ENCODE peak calls at places on chromosomes 16 and 17, in nine cellular contexts. One of them, this sample, is unnamed.
A peak's percentile ranks its signal among the peaks of the same experiment; 100 is the strongest.

GRCh38 chr17:57892820-57893595 is 43.2 kb upstream of the MRPS23 start:
- DNase-seq in endothelial cell of umbilical vein: peak; percentile 81
- DNase-seq in stomach: peak; percentile 81
- DNase-seq in upper lobe of left lung: no peak
- DNase-seq in HCT116: peak; percentile 75
- DNase-seq in spleen: peak; percentile 90
- DNase-seq in prostate gland: peak; percentile 85
- DNase-seq in HepG2: peak; percentile 97
- DNase-seq in GM23338: peak; percentile 58
- DNase-seq in this sample: peak; percentile 80

GRCh38 chr16:90044111-90044551 is 24.9 kb upstream of the DBNDD1 start:
- DNase-seq in upper lobe of left lung: no peak
- DNase-seq in HepG2: peak; percentile 50
- DNase-seq in prostate gland: peak; percentile 49
- DNase-seq in HCT116: peak; percentile 44
- DNase-seq in spleen: no peak
- DNase-seq in endothelial cell of umbilical vein: no peak
- DNase-seq in stomach: peak; percentile 59
- DNase-seq in GM23338: no peak
- DNase-seq in this sample: peak; percentile 78

GRCh38 chr17:17837380-17837821 is 615 bp upstream of the SREBF1 start:
- DNase-seq in spleen: no peak
- DNase-seq in stomach: no peak
- DNase-seq in endothelial cell of umbilical vein: peak; percentile 69
- DNase-seq in GM23338: peak; percentile 75
- DNase-seq in upper lobe of left lung: no peak
- DNase-seq in prostate gland: no peak
- DNase-seq in HepG2: peak; percentile 60
- DNase-seq in HCT116: peak; percentile 69
- DNase-seq in this sample: no peak

GRCh38 chr16:67017810-67018488 is 11.0 kb upstream of the CBFB start:
- DNase-seq in GM23338: peak; percentile 99
- DNase-seq in prostate gland: peak; percentile 79
- DNase-seq in stomach: peak; percentile 87
- DNase-seq in spleen: peak; percentile 86
- DNase-seq in upper lobe of left lung: no peak
- DNase-seq in HCT116: peak; percentile 98
- DNase-seq in endothelial cell of umbilical vein: peak; percentile 89
- DNase-seq in HepG2: peak; percentile 99
- DNase-seq in this sample: peak; percentile 77

GRCh38 chr16:89811321-89811720 is 5.1 kb downstream of the FANCA start:
- DNase-seq in upper lobe of left lung: no peak
- DNase-seq in HepG2: no peak
- DNase-seq in endothelial cell of umbilical vein: no peak
- DNase-seq in prostate gland: no peak
- DNase-seq in GM23338: no peak
- DNase-seq in stomach: no peak
- DNase-seq in spleen: no peak
- DNase-seq in HCT116: no peak
- DNase-seq in this sample: no peak

GRCh38 chr17:1710807-1711553 is 803 bp upstream of the TLCD2 start:
- DNase-seq in HCT116: no peak
- DNase-seq in GM23338: peak; percentile 70
- DNase-seq in spleen: no peak
- DNase-seq in HepG2: no peak
- DNase-seq in prostate gland: no peak
- DNase-seq in upper lobe of left lung: no peak
- DNase-seq in stomach: no peak
- DNase-seq in endothelial cell of umbilical vein: peak; percentile 21
- DNase-seq in this sample: no peak

GRCh38 chr17:65936013-65936412 is 255.9 kb downstream of the CEP112 start:
- DNase-seq in GM23338: no peak
- DNase-seq in HepG2: no peak
- DNase-seq in upper lobe of left lung: no peak
- DNase-seq in stomach: no peak
- DNase-seq in spleen: no peak
- DNase-seq in endothelial cell of umbilical vein: peak; percentile 29
- DNase-seq in prostate gland: no peak
- DNase-seq in HCT116: no peak
- DNase-seq in this sample: no peak

GRCh38 chr17:82325286-82326180 is 8.0 kb downstream of the SECTM1 start:
- DNase-seq in spleen: peak; percentile 76
- DNase-seq in stomach: no peak
- DNase-seq in HepG2: no peak
- DNase-seq in endothelial cell of umbilical vein: no peak
- DNase-seq in upper lobe of left lung: peak; percentile 65
- DNase-seq in prostate gland: no peak
- DNase-seq in GM23338: no peak
- DNase-seq in HCT116: no peak
- DNase-seq in this sample: no peak

GRCh38 chr17:49146620-49147306 is 14.2 kb downstream of the B4GALNT2 start:
- DNase-seq in HCT116: peak; percentile 84
- DNase-seq in stomach: no peak
- DNase-seq in prostate gland: no peak
- DNase-seq in GM23338: no peak
- DNase-seq in spleen: no peak
- DNase-seq in upper lobe of left lung: no peak
- DNase-seq in endothelial cell of umbilical vein: peak; percentile 90
- DNase-seq in HepG2: peak; percentile 65
- DNase-seq in this sample: no peak

GRCh38 chr17:39816272-39816671 is 47.8 kb downstream of the IKZF3 start:
- DNase-seq in stomach: no peak
- DNase-seq in upper lobe of left lung: no peak
- DNase-seq in HepG2: no peak
- DNase-seq in endothelial cell of umbilical vein: no peak
- DNase-seq in GM23338: no peak
- DNase-seq in spleen: no peak
- DNase-seq in prostate gland: no peak
- DNase-seq in HCT116: no peak
- DNase-seq in this sample: no peak

GRCh38 chr17:51454456-51454978 is 194.2 kb downstream of the UTP18 start:
- DNase-seq in stomach: no peak
- DNase-seq in upper lobe of left lung: no peak
- DNase-seq in HCT116: no peak
- DNase-seq in HepG2: no peak
- DNase-seq in endothelial cell of umbilical vein: no peak
- DNase-seq in prostate gland: no peak
- DNase-seq in GM23338: no peak
- DNase-seq in spleen: no peak
- DNase-seq in this sample: no peak

GRCh38 chr16:4411684-4412083 is 4.7 kb downstream of the CORO7 start:
- DNase-seq in endothelial cell of umbilical vein: no peak
- DNase-seq in stomach: no peak
- DNase-seq in GM23338: no peak
- DNase-seq in HepG2: no peak
- DNase-seq in prostate gland: no peak
- DNase-seq in HCT116: no peak
- DNase-seq in upper lobe of left lung: peak; percentile 88
- DNase-seq in spleen: peak; percentile 71
- DNase-seq in this sample: no peak

GRCh38 chr17:51029568-51030463 is 90.9 kb downstream of the SPAG9 start:
- DNase-seq in endothelial cell of umbilical vein: peak; percentile 61
- DNase-seq in spleen: no peak
- DNase-seq in upper lobe of left lung: no peak
- DNase-seq in HepG2: no peak
- DNase-seq in prostate gland: no peak
- DNase-seq in GM23338: no peak
- DNase-seq in HCT116: no peak
- DNase-seq in stomach: no peak
- DNase-seq in this sample: no peak

GRCh38 chr17:50047488-50048126 is 8.3 kb upstream of the ITGA3 start:
- DNase-seq in endothelial cell of umbilical vein: peak; percentile 82
- DNase-seq in spleen: no peak
- DNase-seq in GM23338: no peak
- DNase-seq in HepG2: no peak
- DNase-seq in prostate gland: no peak
- DNase-seq in upper lobe of left lung: no peak
- DNase-seq in stomach: no peak
- DNase-seq in HCT116: no peak
- DNase-seq in this sample: no peak

GRCh38 chr17:57782051-57782490 is 37.0 kb upstream of the CCDC182 start:
- DNase-seq in upper lobe of left lung: no peak
- DNase-seq in HCT116: no peak
- DNase-seq in endothelial cell of umbilical vein: peak; percentile 18
- DNase-seq in spleen: no peak
- DNase-seq in HepG2: no peak
- DNase-seq in prostate gland: no peak
- DNase-seq in stomach: no peak
- DNase-seq in GM23338: peak; percentile 16
- DNase-seq in this sample: no peak

GRCh38 chr16:46783800-46784199 is 35.7 kb upstream of the MYLK3 start:
- DNase-seq in HepG2: no peak
- DNase-seq in prostate gland: no peak
- DNase-seq in spleen: no peak
- DNase-seq in stomach: no peak
- DNase-seq in GM23338: no peak
- DNase-seq in upper lobe of left lung: no peak
- DNase-seq in HCT116: no peak
- DNase-seq in endothelial cell of umbilical vein: no peak
- DNase-seq in this sample: no peak

GRCh38 chr17:78323821-78324390 is 36.0 kb downstream of the SOCS3 start:
- DNase-seq in HCT116: no peak
- DNase-seq in HepG2: no peak
- DNase-seq in endothelial cell of umbilical vein: no peak
- DNase-seq in stomach: no peak
- DNase-seq in upper lobe of left lung: no peak
- DNase-seq in prostate gland: no peak
- DNase-seq in spleen: no peak
- DNase-seq in GM23338: no peak
- DNase-seq in this sample: no peak

GRCh38 chr16:3716831-3717234 is 491 bp downstream of the TRAP1 start:
- DNase-seq in HepG2: no peak
- DNase-seq in spleen: no peak
- DNase-seq in HCT116: no peak
- DNase-seq in GM23338: peak; percentile 60
- DNase-seq in upper lobe of left lung: no peak
- DNase-seq in prostate gland: no peak
- DNase-seq in stomach: no peak
- DNase-seq in endothelial cell of umbilical vein: peak; percentile 32
- DNase-seq in this sample: no peak

GRCh38 chr16:3717235-3718018 is at the start of gene TRAP1:
- DNase-seq in HCT116: peak; percentile 49
- DNase-seq in upper lobe of left lung: peak; percentile 99
- DNase-seq in stomach: peak; percentile 92
- DNase-seq in GM23338: peak; percentile 71
- DNase-seq in prostate gland: peak; percentile 83
- DNase-seq in spleen: peak; percentile 97
- DNase-seq in endothelial cell of umbilical vein: peak; percentile 83
- DNase-seq in HepG2: peak; percentile 50
- DNase-seq in this sample: peak; percentile 83

GRCh38 chr16:17803625-17804410 is 333.1 kb upstream of the XYLT1 start:
- DNase-seq in stomach: no peak
- DNase-seq in HepG2: no peak
- DNase-seq in spleen: no peak
- DNase-seq in HCT116: no peak
- DNase-seq in upper lobe of left lung: no peak
- DNase-seq in endothelial cell of umbilical vein: no peak
- DNase-seq in prostate gland: no peak
- DNase-seq in GM23338: no peak
- DNase-seq in this sample: no peak

GRCh38 chr16:5510819-5511370 is 413.3 kb upstream of the EEF2KMT start:
- DNase-seq in prostate gland: peak; percentile 12
- DNase-seq in HCT116: no peak
- DNase-seq in GM23338: no peak
- DNase-seq in HepG2: no peak
- DNase-seq in spleen: no peak
- DNase-seq in endothelial cell of umbilical vein: no peak
- DNase-seq in upper lobe of left lung: no peak
- DNase-seq in stomach: no peak
- DNase-seq in this sample: no peak
- TF ChIP-seq POLR2AphosphoS5 in prostate gland: no peak
- TF ChIP-seq POLR2AphosphoS5 in HCT116: no peak
- TF ChIP-seq POLR2AphosphoS5 in GM23338: no peak
- TF ChIP-seq POLR2AphosphoS5 in HepG2: no peak
- TF ChIP-seq POLR2AphosphoS5 in spleen: no peak
- TF ChIP-seq POLR2AphosphoS5 in endothelial cell of umbilical vein: no peak
- TF ChIP-seq POLR2AphosphoS5 in upper lobe of left lung: no peak
- TF ChIP-seq POLR2AphosphoS5 in stomach: no peak
- TF ChIP-seq POLR2AphosphoS5 in this sample: no peak

DNA sequence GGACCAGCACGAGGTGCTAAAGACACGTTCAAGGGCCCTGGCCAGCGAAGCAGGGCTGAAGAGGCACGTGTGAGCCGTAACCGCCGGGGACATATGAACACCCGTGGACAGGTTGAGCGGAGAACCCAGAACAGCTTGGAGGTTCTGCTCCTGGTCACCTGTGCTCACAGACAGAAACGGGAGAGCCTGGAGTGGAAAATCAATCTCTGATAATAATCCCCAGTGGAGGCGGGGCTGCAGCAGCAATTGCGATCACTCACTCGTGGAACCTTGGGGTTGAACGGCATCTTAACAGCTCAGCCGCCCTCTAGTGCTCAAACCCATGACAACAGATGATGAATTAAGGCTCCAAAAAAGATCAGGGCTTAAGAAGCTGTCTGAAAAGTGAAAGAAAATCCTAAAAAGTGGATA is 25.6 kb downstream of the WIPI1 start:
- DNase-seq in GM23338: peak; percentile 79
- DNase-seq in stomach: no peak
- DNase-seq in spleen: peak; percentile 51
- DNase-seq in HCT116: peak; percentile 39
- DNase-seq in endothelial cell of umbilical vein: peak; percentile 27
- DNase-seq in prostate gland: no peak
- DNase-seq in HepG2: peak; percentile 25
- DNase-seq in upper lobe of left lung: no peak
- DNase-seq in this sample: no peak
- TF ChIP-seq CTCF in GM23338: peak; percentile 60
- TF ChIP-seq CTCF in stomach: no peak
- TF ChIP-seq CTCF in spleen: no peak
- TF ChIP-seq CTCF in HCT116: peak; percentile 56
- TF ChIP-seq CTCF in endothelial cell of umbilical vein: peak; percentile 32
- TF ChIP-seq CTCF in prostate gland: no peak
- TF ChIP-seq CTCF in HepG2: peak; percentile 55
- TF ChIP-seq CTCF in upper lobe of left lung: no peak
- TF ChIP-seq CTCF in this sample: no peak

DNA sequence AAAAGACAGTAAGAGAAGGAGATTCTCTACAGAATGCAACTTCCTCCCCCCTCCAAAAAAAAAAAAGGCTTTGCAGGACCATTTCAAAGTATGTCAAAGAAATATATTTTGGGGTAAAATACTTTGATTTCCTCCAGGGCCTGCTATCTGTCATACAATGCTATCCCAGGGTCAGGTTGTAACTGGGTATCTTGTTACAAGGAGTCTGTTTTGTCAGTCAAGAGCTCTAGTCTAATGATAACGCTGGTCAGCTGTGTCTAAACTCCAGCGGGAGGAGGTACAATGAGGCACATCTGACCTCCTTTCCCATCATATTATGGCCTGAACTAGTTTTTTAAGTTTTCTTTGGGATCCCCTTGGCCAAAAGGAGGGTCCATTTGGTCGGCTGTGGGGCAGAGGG is 408.4 kb upstream of the CDH5 start:
- DNase-seq in upper lobe of left lung: no peak
- DNase-seq in HepG2: no peak
- DNase-seq in spleen: no peak
- DNase-seq in prostate gland: no peak
- DNase-seq in endothelial cell of umbilical vein: no peak
- DNase-seq in GM23338: no peak
- DNase-seq in stomach: no peak
- DNase-seq in HCT116: no peak
- DNase-seq in this sample: no peak
- TF ChIP-seq POLR2AphosphoS5 in upper lobe of left lung: no peak
- TF ChIP-seq POLR2AphosphoS5 in HepG2: no peak
- TF ChIP-seq POLR2AphosphoS5 in spleen: no peak
- TF ChIP-seq POLR2AphosphoS5 in prostate gland: no peak
- TF ChIP-seq POLR2AphosphoS5 in endothelial cell of umbilical vein: no peak
- TF ChIP-seq POLR2AphosphoS5 in GM23338: no peak
- TF ChIP-seq POLR2AphosphoS5 in stomach: no peak
- TF ChIP-seq POLR2AphosphoS5 in HCT116: no peak
- TF ChIP-seq POLR2AphosphoS5 in this sample: no peak

GRCh38 chr17:76453431-76453743 is 435 bp upstream of the UBE2O start:
- DNase-seq in HCT116: no peak
- DNase-seq in stomach: no peak
- DNase-seq in spleen: no peak
- DNase-seq in GM23338: no peak
- DNase-seq in HepG2: no peak
- DNase-seq in upper lobe of left lung: no peak
- DNase-seq in endothelial cell of umbilical vein: no peak
- DNase-seq in prostate gland: no peak
- DNase-seq in this sample: no peak
- TF ChIP-seq CTCF in HCT116: no peak
- TF ChIP-seq CTCF in stomach: no peak
- TF ChIP-seq CTCF in spleen: no peak
- TF ChIP-seq CTCF in GM23338: no peak
- TF ChIP-seq CTCF in HepG2: no peak
- TF ChIP-seq CTCF in upper lobe of left lung: no peak
- TF ChIP-seq CTCF in endothelial cell of umbilical vein: no peak
- TF ChIP-seq CTCF in prostate gland: no peak
- TF ChIP-seq CTCF in this sample: no peak